ENCODE peak calls at places on chromosome 21, in four cellular contexts. I, Q, M and N are unnamed samples.

GRCh38 chr21:38037416-38037815 is 121.2 kb upstream of the KCNJ6 start:
- DNase-seq in Q (no peak), M (no peak), I (no peak), N (no peak)

GRCh38 chr21:41186763-41187536 is 19.0 kb downstream of the BACE2 start:
- DNase-seq in Q (no peak), M (no peak), I (no peak), N (no peak)

GRCh38 chr21:29295066-29295650 is 3.6 kb upstream of the BACH1 start:
- DNase-seq in M (no peak), I (no peak), Q (no peak), N (no peak)

GRCh38 chr21:37503848-37504467 is 137.4 kb downstream of the DYRK1A start:
- DNase-seq in M (peak; percentile 8), I (no peak), Q (no peak), N (no peak)

GRCh38 chr21:18705971-18706370 is 302.4 kb upstream of the TMPRSS15 start:
- DNase-seq in I (no peak), M (no peak), Q (no peak), N (no peak)

GRCh38 chr21:27805696-27806095 is 838.8 kb upstream of the ADAMTS5 start:
- DNase-seq in I (no peak), M (no peak), Q (no peak), N (no peak)

GRCh38 chr21:33230518-33231324 is 983 bp downstream of the IFNAR2 start:
- DNase-seq in M (peak; percentile 37), Q (no peak), I (peak; percentile 67), N (no peak)

GRCh38 chr21:29205009-29205408 is 74.6 kb downstream of the MAP3K7CL start:
- DNase-seq in I (no peak), M (no peak), Q (no peak), N (no peak)

GRCh38 chr21:41427556-41427955 is 1.5 kb downstream of the MX1 start:
- DNase-seq in Q (peak; percentile 33), M (no peak), I (no peak), N (no peak)

GRCh38 chr21:41411449-41412089 is 14.5 kb upstream of the MX1 start:
- DNase-seq in Q (peak; percentile 60), M (peak; percentile 9), I (no peak), N (peak; percentile 40)

GRCh38 chr21:27213328-27213727 is 246.4 kb upstream of the ADAMTS5 start:
- DNase-seq in Q (no peak), I (no peak), M (no peak), N (no peak)

GRCh38 chr21:35291034-35291433 is 241.9 kb upstream of the RUNX1 start:
- DNase-seq in I (no peak), Q (no peak), M (no peak), N (no peak)

GRCh38 chr21:36579898-36580297 is 100.0 kb upstream of the CLDN14 start:
- DNase-seq in I (no peak), Q (no peak), M (no peak), N (no peak)

GRCh38 chr21:32800056-32800455 is 28.5 kb upstream of the PAXBP1 start:
- DNase-seq in M (no peak), I (no peak), Q (no peak), N (no peak)

GRCh38 chr21:28590722-28591121 is 402.0 kb downstream of the LTN1 start:
- DNase-seq in I (no peak), M (no peak), Q (no peak), N (no peak)

GRCh38 chr21:17513214-17514123 is 626 bp downstream of the CXADR start:
- DNase-seq in Q (peak; percentile 67), M (peak; percentile 16), I (no peak), N (no peak)

DNA sequence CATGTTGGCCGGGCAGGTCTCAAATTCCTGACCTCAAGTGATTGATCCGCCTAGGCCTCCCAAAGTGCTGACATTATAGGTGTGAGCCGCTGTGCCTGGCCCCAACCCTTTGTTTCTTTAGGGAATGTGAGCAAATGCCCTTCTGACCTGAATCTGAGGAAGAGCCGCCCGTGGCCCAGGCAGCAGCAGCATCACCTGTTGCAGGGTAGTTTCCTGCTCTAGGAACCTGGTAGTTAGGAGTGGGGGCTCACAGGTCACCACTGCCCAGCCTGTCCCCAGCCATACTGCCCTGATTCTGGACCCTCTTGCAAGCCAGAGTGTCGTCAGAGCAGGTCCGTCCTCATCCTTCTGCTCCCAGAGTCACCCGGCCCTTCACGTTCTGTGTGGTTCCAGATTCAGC is 13.0 kb downstream of the YBEY start:
- DNase-seq in I (no peak), M (no peak), Q (no peak), N (no peak)
- TF ChIP-seq SRF in I (no peak), M (no peak), Q (no peak), N (no peak)

DNA sequence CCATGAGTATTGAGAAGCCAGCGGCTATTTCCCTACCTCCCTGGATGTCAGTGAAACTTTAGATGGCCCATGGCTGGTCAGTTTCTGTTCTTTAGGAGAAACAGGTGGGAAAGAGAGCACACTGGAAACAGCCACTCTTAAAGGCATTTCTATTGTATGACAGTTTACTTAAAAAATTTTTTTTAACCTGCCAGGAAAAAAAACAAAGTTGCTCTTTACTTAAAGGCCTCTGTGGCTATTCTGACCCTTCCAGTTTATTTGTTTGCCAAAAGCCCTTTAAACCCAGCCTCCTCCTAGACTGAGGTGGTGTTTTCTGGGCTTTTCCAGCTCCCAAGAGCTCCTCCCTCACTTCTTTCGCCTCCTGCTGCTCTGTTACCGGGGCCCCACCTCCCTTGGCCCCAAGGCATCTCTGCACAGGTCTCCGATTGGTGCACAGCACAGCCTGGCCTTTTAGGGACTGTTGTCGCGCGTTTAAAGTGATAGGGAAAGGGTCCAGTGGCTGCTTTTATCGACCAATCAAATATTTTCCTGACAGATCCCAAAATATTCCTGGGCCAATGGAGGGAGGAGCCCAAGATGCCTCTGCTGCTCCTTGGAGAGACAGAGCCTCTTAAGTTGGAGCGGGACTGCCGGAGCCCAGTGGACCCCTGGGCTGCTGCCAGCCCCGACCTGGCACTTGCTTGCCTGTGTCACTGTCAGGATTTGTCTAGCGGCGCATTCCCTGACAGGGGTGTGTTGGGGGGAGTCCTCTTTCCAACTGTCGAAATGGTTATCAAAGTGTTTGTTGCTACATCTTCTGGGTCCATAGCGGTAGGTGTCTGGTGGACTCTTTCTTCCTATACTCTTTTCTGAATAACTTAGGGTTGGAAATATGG is at the start of gene SH3BGR:
- DNase-seq in Q (peak; percentile 65), M (no peak), I (peak; percentile 88), N (no peak)
- TF ChIP-seq HDAC2 in Q (no peak), M (no peak), I (peak; percentile 85), N (no peak)

DNA sequence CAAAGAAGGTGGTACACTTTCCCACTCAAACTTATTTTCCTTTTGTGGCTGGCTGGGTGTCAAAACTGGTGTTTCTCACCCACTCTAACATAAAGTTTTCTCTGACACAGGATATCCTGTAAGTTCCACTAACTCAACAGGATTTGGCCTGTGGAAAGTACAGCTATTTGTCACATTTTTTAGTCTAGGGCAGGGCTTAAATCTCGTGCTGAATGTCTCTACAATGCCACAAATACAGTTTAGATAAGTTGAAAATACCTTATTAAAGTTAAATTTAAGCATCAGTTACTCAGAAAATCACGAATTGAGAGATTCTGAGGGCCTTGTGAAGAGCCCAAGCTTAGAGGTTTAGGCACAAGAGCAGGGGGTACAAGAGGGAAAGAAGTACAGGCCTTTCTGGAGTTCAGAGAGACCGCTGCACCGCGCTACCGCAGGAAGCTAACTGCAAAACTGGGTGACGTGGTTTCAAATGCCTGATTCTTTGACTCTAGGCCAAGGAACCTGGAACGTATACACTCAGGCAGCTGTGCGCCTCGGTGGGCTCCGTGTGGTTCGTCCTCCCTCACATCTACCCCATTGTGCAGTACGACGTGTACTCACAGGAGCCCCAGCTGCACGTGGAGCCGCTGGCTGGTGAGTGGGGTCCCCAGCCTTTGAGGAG is 23.4 kb upstream of the PWP2 start:
- DNase-seq in M (no peak), I (no peak), Q (no peak), N (no peak)
- TF ChIP-seq SRF in M (no peak), I (no peak), Q (no peak), N (no peak)

GRCh38 chr21:31408306-31409088 is 64.4 kb upstream of the TIAM1 start:
- DNase-seq in M (no peak), I (no peak), Q (no peak), N (no peak)

GRCh38 chr21:31403596-31404333 is 59.7 kb upstream of the TIAM1 start:
- DNase-seq in M (no peak), I (no peak), Q (no peak), N (no peak)

GRCh38 chr21:31409849-31410762 is 66.0 kb upstream of the TIAM1 start:
- DNase-seq in M (no peak), I (no peak), Q (no peak), N (no peak)

GRCh38 chr21:31405638-31406037 is 61.6 kb upstream of the TIAM1 start:
- DNase-seq in I (no peak), Q (no peak), M (no peak), N (no peak)

DNA sequence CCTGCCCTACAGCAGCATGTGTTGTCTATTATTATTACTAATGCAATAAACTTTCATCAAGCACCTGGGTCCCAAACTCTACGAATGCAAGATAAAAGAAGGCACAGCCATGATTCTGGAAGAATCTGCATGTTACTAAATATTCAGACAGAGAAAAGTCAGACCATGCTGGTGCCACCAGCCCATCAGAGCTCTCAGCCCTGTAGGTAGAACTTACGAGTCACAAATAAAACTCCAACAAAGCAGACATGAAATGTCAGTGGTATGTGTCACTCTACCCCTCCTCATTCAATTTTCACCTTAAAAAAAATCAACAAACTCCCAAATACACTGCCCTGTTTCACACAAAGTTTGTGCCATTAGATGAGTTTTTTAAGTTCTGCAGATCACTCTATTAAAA is 62.4 kb upstream of the TIAM1 start:
- DNase-seq in Q (no peak), M (no peak), I (no peak), N (no peak)
- TF ChIP-seq HDAC2 in Q (no peak), M (no peak), I (no peak), N (no peak)

GRCh38 chr21:15423676-15424445 is 305.9 kb upstream of the USP25 start:
- DNase-seq in I (no peak), Q (no peak), M (no peak), N (no peak)
- TF ChIP-seq SRF in I (no peak), Q (no peak), M (no peak), N (no peak)

DNA sequence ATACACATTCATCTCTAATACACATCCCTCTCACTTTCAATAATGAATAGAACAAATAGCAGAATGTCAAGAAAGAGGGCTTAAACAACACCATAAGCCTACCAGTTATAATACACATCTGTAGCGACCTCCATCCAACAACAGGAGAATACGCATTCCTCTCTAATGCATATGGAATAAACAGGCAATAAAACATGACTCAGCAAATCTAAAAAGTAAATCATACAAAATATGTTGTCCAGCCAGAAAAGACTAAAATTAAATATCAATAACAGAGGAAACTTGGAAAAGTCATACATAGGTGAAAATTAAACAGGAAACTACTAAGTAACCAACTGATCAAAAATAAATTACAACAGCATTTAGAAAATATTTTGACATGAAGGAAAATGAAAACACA is 1127.5 kb upstream of the NCAM2 start:
- DNase-seq in Q (no peak), I (no peak), M (no peak), N (no peak)
- TF ChIP-seq HDAC2 in Q (no peak), I (no peak), M (no peak), N (no peak)